ENCODE peak calls at places on chromosomes 4 and X, in seven cellular contexts. R, N, J, S, Z, M and U are unnamed samples.

GRCh38 chrX:103396186-103396585 is 19.8 kb downstream of the BEX3 start:
- DNase-seq in R (no peak), Z (no peak), S (no peak), M (no peak), N (no peak), J (peak; percentile 66), U (no peak)

GRCh38 chr4:157444014-157444413 is 223.5 kb downstream of the GRIA2 start:
- DNase-seq in J (no peak), N (no peak), R (no peak), M (no peak), S (no peak), Z (no peak), U (no peak)

GRCh38 chrX:34112459-34112858 is 19.7 kb downstream of the FAM47A start:
- DNase-seq in M (no peak), R (no peak), Z (no peak), N (no peak), S (no peak), J (no peak), U (no peak)

GRCh38 chr4:88908003-88908402 is 149.0 kb downstream of the FAM13A start:
- DNase-seq in J (no peak), N (no peak), S (no peak), M (no peak), Z (no peak), R (no peak), U (no peak)

GRCh38 chr4:158006973-158007372 is 165.9 kb downstream of the GASK1B start:
- DNase-seq in N (no peak), S (no peak), Z (no peak), J (no peak), R (no peak), M (no peak), U (no peak)

GRCh38 chrX:2632533-2633504 is 58.3 kb upstream of the CD99 start:
- DNase-seq in M (no peak), Z (no peak), J (no peak), S (no peak), R (no peak), N (no peak), U (no peak)

GRCh38 chr4:90306810-90307209 is 179.6 kb downstream of the CCSER1 start:
- DNase-seq in N (no peak), Z (no peak), S (no peak), J (no peak), M (no peak), R (no peak), U (no peak)

GRCh38 chr4:39587881-39588280 is 50.8 kb downstream of the SMIM14 start:
- DNase-seq in R (no peak), J (peak; percentile 22), M (no peak), N (no peak), S (no peak), Z (no peak), U (no peak)

GRCh38 chr4:46839128-46839527 is 69.9 kb downstream of the COX7B2 start:
- DNase-seq in N (no peak), Z (no peak), R (no peak), J (no peak), M (no peak), S (no peak), U (no peak)